ENCODE peak calls at places on chromosomes 4 and X, in ten cellular contexts. M is upper lobe of left lung; K is effector memory CD4-positive, alpha-beta T cell; U is cardiac muscle cell; Q is body of pancreas; A is heart right ventricle; H is CD4-positive, CD25-positive, alpha-beta regulatory T cell; W is SJSA1; E is right atrium auricular region; N is endodermal cell. Y is an unnamed sample.

GRCh38 chrX:11451133-11451532 is 157.9 kb downstream of the AMELX start:
- DNase-seq in W (no peak), A (no peak), M (no peak), Q (no peak), H (no peak), N (no peak), K (no peak), E (no peak), U (no peak), Y (no peak)

GRCh38 chr4:20532871-20533870 is 167.1 kb upstream of the PACRGL start:
- DNase-seq in N (no peak), W (peak; percentile 98), E (no peak), K (no peak), M (no peak), U (no peak), H (no peak), A (no peak), Q (no peak), Y (no peak)

GRCh38 chr4:129384974-129385373 is 289.0 kb downstream of the C4orf33 start:
- DNase-seq in U (no peak), E (no peak), A (no peak), W (no peak), M (no peak), H (no peak), Q (no peak), N (no peak), K (no peak), Y (no peak)

GRCh38 chrX:132489256-132490085 is 633 bp upstream of the MBNL3 start:
- DNase-seq in M (peak; percentile 71), E (peak; percentile 61), Q (peak; percentile 81), N (peak; percentile 72), H (peak; percentile 49), K (peak; percentile 29), A (peak; percentile 66), W (peak; percentile 28), U (peak; percentile 70), Y (peak; percentile 73)

GRCh38 chr4:110190249-110190648 is 8.2 kb downstream of the ELOVL6 start:
- DNase-seq in U (peak; percentile 57), M (no peak), A (no peak), H (no peak), Q (no peak), N (no peak), K (no peak), E (no peak), W (no peak), Y (no peak)

GRCh38 chr4:95045429-95045828 is 287.7 kb downstream of the BMPR1B start:
- DNase-seq in U (peak; percentile 47), N (no peak), W (no peak), A (no peak), K (no peak), Q (no peak), H (no peak), E (no peak), M (no peak), Y (peak; percentile 59)

GRCh38 chr4:156642161-156642560 is 329.4 kb downstream of the PDGFC start:
- DNase-seq in E (no peak), W (no peak), N (no peak), K (no peak), A (no peak), M (no peak), Q (no peak), U (no peak), H (no peak), Y (no peak)

GRCh38 chrX:8090906-8091305 is 80.2 kb downstream of the VCX2 start:
- DNase-seq in W (no peak), K (no peak), H (no peak), U (no peak), A (no peak), Q (no peak), M (no peak), N (no peak), E (no peak), Y (no peak)

GRCh38 chrX:115173181-115173580 is 16.0 kb upstream of the RBMXL3 start:
- DNase-seq in H (no peak), W (no peak), E (no peak), M (no peak), N (peak; percentile 59), Q (no peak), K (no peak), U (no peak), A (no peak), Y (peak; percentile 41)

GRCh38 chr4:11198516-11199305 is 230.0 kb downstream of the HS3ST1 start:
- DNase-seq in Q (no peak), W (no peak), N (no peak), E (no peak), K (no peak), A (no peak), U (no peak), M (no peak), H (no peak), Y (no peak)

GRCh38 chr4:157023941-157024340 is 52.0 kb upstream of the GLRB start:
- DNase-seq in W (no peak), U (no peak), H (no peak), Q (no peak), E (no peak), M (peak; percentile 28), A (no peak), N (no peak), K (no peak), Y (no peak)

GRCh38 chrX:3263681-3264126 is 82.7 kb downstream of the MXRA5 start:
- DNase-seq in H (no peak), M (no peak), A (no peak), E (no peak), W (peak; percentile 12), K (no peak), N (no peak), Q (no peak), U (no peak), Y (no peak)

GRCh38 chrX:46165411-46165810 is 379.8 kb downstream of the ZNF674 start:
- DNase-seq in H (no peak), W (peak; percentile 25), K (no peak), A (no peak), N (no peak), U (peak; percentile 7), Q (no peak), E (no peak), M (no peak), Y (no peak)

GRCh38 chrX:153647461-153648357 is 706 bp downstream of the DUSP9 start:
- DNase-seq in K (no peak), U (no peak), A (no peak), N (peak; percentile 47), H (no peak), E (no peak), W (no peak), Q (peak; percentile 2), M (peak; percentile 15), Y (no peak)

GRCh38 chr4:106707776-106708603 is 328.1 kb downstream of the DKK2 start:
- DNase-seq in N (no peak), K (no peak), M (no peak), W (no peak), Q (no peak), A (no peak), U (peak; percentile 36), E (no peak), H (no peak), Y (no peak)

GRCh38 chr4:183773790-183774189 is 114.7 kb downstream of the TRAPPC11 start:
- DNase-seq in A (no peak), E (no peak), H (no peak), K (no peak), W (no peak), M (no peak), N (no peak), U (no peak), Q (no peak), Y (peak; percentile 27)

GRCh38 chr4:36006226-36006625 is 238.1 kb downstream of the ARAP2 start:
- DNase-seq in N (no peak), E (no peak), M (no peak), Q (no peak), K (no peak), A (no peak), W (no peak), U (no peak), H (no peak), Y (no peak)

GRCh38 chrX:21408324-21408723 is 34.1 kb downstream of the CNKSR2 start:
- DNase-seq in M (no peak), A (no peak), E (no peak), H (no peak), U (no peak), Q (peak; percentile 48), W (no peak), K (no peak), N (no peak), Y (no peak)

DNA sequence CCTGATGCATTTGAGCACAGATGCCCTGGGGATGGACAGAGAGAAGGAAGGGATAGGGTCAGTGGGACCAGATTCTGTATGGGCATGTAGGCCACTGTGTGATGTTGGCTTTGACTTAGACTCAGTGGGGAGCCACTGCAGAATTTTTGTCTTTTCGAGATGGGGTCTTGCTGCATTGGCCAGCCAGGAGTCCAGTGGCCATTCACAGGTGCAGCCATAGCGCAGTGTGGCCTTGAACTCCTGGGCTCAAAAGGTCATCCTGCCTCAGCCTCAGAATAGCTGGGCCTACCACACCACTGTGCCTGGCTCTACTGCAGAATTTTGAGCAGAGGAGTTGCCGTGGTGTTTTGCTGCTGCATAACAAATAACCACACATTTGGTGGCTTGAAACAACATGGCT is 22.8 kb downstream of the TBC1D14 start:
- DNase-seq in M (no peak), Q (no peak), K (no peak), N (no peak), U (no peak), H (no peak), A (no peak), W (no peak), E (no peak), Y (no peak)
- H3K36me3 ChIP-seq in M (peaks cover 3% of the 10 kb centered on the region), Q (no peaks in the 10 kb centered on the region), K (no peaks in the 10 kb centered on the region), N (no peaks in the 10 kb centered on the region), U (no peaks in the 10 kb centered on the region), H (peaks cover 20% of the 10 kb centered on the region), A (no peaks in the 10 kb centered on the region), W (no peaks in the 10 kb centered on the region), E (no peaks in the 10 kb centered on the region), Y (peaks cover 7% of the 10 kb centered on the region)

DNA sequence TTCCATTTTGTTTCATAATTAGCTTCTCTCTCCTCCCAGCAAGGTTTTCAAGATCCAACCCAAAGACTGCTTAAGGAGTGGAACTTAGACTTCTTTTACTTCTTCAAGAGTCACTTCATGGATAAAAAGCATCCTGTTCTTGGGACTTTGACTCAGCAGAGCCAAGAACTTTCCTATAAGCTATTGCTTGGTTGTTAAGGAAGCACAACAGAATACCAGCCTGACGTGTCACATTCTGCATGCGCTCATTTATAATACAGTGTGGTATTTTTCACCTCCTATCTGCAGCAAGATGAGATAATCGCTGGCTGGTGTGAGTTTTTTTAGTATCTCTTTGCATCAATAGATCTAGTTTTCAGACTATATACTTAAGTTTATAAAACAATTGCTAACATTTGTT is 152.1 kb downstream of the PALLD start:
- DNase-seq in M (no peak), A (no peak), U (peak; percentile 69), H (no peak), E (no peak), K (no peak), N (no peak), W (no peak), Q (no peak), Y (no peak)
- H3K4me1 ChIP-seq in M (no peaks in the 10 kb centered on the region), A (peaks cover 5% of the 10 kb centered on the region), U (peaks cover 18% of the 10 kb centered on the region), H (no peaks in the 10 kb centered on the region), E (no peaks in the 10 kb centered on the region), K (no peaks in the 10 kb centered on the region), N (no peaks in the 10 kb centered on the region), W (peaks cover 13% of the 10 kb centered on the region), Q (no peaks in the 10 kb centered on the region), Y (peaks cover 14% of the 10 kb centered on the region)

GRCh38 chrX:9865804-9866471 is 79.7 kb downstream of the SHROOM2 start:
- DNase-seq in U (no peak), W (no peak), H (no peak), Q (no peak), K (no peak), M (no peak), E (no peak), A (no peak), N (no peak), Y (no peak)
- H3K36me3 ChIP-seq in U (no peaks in the 10 kb centered on the region), W (no peaks in the 10 kb centered on the region), H (no peaks in the 10 kb centered on the region), Q (no peaks in the 10 kb centered on the region), K (no peaks in the 10 kb centered on the region), M (no peaks in the 10 kb centered on the region), E (no peaks in the 10 kb centered on the region), A (no peaks in the 10 kb centered on the region), N (no peaks in the 10 kb centered on the region), Y (no peaks in the 10 kb centered on the region)

GRCh38 chr4:88614058-88614457 is 21.8 kb downstream of the HERC3 start:
- DNase-seq in W (no peak), A (no peak), K (no peak), H (no peak), Q (no peak), U (no peak), N (no peak), M (no peak), E (no peak), Y (no peak)
- H3K4me1 ChIP-seq in W (peaks cover 36% of the 10 kb centered on the region), A (peaks cover 17% of the 10 kb centered on the region), K (peaks cover 23% of the 10 kb centered on the region), H (peaks cover 55% of the 10 kb centered on the region), Q (peaks cover 44% of the 10 kb centered on the region), U (peaks cover 14% of the 10 kb centered on the region), N (no peaks in the 10 kb centered on the region), M (peaks cover 42% of the 10 kb centered on the region), E (no peaks in the 10 kb centered on the region), Y (peaks cover 6% of the 10 kb centered on the region)